ENCODE peak calls at places on chromosomes 12 and 14, in four cellular contexts. One of them, this sample, is unnamed.

GRCh38 chr14:99505089-99505488 is 23.9 kb downstream of the CCNK start:
- DNase-seq in stimulated activated CD4-positive, alpha-beta T cell treated with anti-CD3 and anti-CD28 coated beads, Interleukin-4, amount 100 ng/mL, for 4 hours: no peak
- DNase-seq in activated CD8-positive, alpha-beta memory T cell treated with anti-CD3 and anti-CD28 coated beads for 24 hours: no peak
- DNase-seq in left cardiac atrium: no peak
- DNase-seq in this sample: no peak

GRCh38 chr14:79378020-79378419 is 833.3 kb downstream of the DIO2 start:
- DNase-seq in stimulated activated CD4-positive, alpha-beta T cell treated with anti-CD3 and anti-CD28 coated beads, Interleukin-4, amount 100 ng/mL, for 4 hours: no peak
- DNase-seq in activated CD8-positive, alpha-beta memory T cell treated with anti-CD3 and anti-CD28 coated beads for 24 hours: no peak
- DNase-seq in left cardiac atrium: no peak
- DNase-seq in this sample: no peak

GRCh38 chr14:33914676-33915516 is 36.0 kb downstream of the EGLN3 start:
- DNase-seq in stimulated activated CD4-positive, alpha-beta T cell treated with anti-CD3 and anti-CD28 coated beads, Interleukin-4, amount 100 ng/mL, for 4 hours: no peak
- DNase-seq in activated CD8-positive, alpha-beta memory T cell treated with anti-CD3 and anti-CD28 coated beads for 24 hours: no peak
- DNase-seq in left cardiac atrium: no peak
- DNase-seq in this sample: no peak

GRCh38 chr12:1108276-1108675 is 117.3 kb downstream of the ERC1 start:
- DNase-seq in stimulated activated CD4-positive, alpha-beta T cell treated with anti-CD3 and anti-CD28 coated beads, Interleukin-4, amount 100 ng/mL, for 4 hours: no peak
- DNase-seq in activated CD8-positive, alpha-beta memory T cell treated with anti-CD3 and anti-CD28 coated beads for 24 hours: no peak
- DNase-seq in left cardiac atrium: no peak
- DNase-seq in this sample: no peak

GRCh38 chr12:49201595-49202295 is 12.9 kb upstream of the TUBA1A start:
- DNase-seq in stimulated activated CD4-positive, alpha-beta T cell treated with anti-CD3 and anti-CD28 coated beads, Interleukin-4, amount 100 ng/mL, for 4 hours: no peak
- DNase-seq in activated CD8-positive, alpha-beta memory T cell treated with anti-CD3 and anti-CD28 coated beads for 24 hours: no peak
- DNase-seq in left cardiac atrium: peak; percentile 31
- DNase-seq in this sample: no peak

GRCh38 chr12:87943666-87944065 is 85.5 kb downstream of the C12orf50 start:
- DNase-seq in stimulated activated CD4-positive, alpha-beta T cell treated with anti-CD3 and anti-CD28 coated beads, Interleukin-4, amount 100 ng/mL, for 4 hours: no peak
- DNase-seq in activated CD8-positive, alpha-beta memory T cell treated with anti-CD3 and anti-CD28 coated beads for 24 hours: no peak
- DNase-seq in left cardiac atrium: no peak
- DNase-seq in this sample: no peak

GRCh38 chr12:52806169-52806811 is 7.6 kb downstream of the KRT4 start:
- DNase-seq in stimulated activated CD4-positive, alpha-beta T cell treated with anti-CD3 and anti-CD28 coated beads, Interleukin-4, amount 100 ng/mL, for 4 hours: no peak
- DNase-seq in activated CD8-positive, alpha-beta memory T cell treated with anti-CD3 and anti-CD28 coated beads for 24 hours: no peak
- DNase-seq in left cardiac atrium: no peak
- DNase-seq in this sample: no peak

GRCh38 chr14:25050494-25051170 is 685 bp upstream of the STXBP6 start:
- DNase-seq in stimulated activated CD4-positive, alpha-beta T cell treated with anti-CD3 and anti-CD28 coated beads, Interleukin-4, amount 100 ng/mL, for 4 hours: no peak
- DNase-seq in activated CD8-positive, alpha-beta memory T cell treated with anti-CD3 and anti-CD28 coated beads for 24 hours: no peak
- DNase-seq in left cardiac atrium: no peak
- DNase-seq in this sample: no peak

GRCh38 chr12:51593539-51593938 is 2.5 kb downstream of the SCN8A start:
- DNase-seq in stimulated activated CD4-positive, alpha-beta T cell treated with anti-CD3 and anti-CD28 coated beads, Interleukin-4, amount 100 ng/mL, for 4 hours: no peak
- DNase-seq in activated CD8-positive, alpha-beta memory T cell treated with anti-CD3 and anti-CD28 coated beads for 24 hours: no peak
- DNase-seq in left cardiac atrium: peak; percentile 26
- DNase-seq in this sample: no peak

GRCh38 chr14:95265106-95266094 is 54.3 kb downstream of the CLMN start:
- DNase-seq in stimulated activated CD4-positive, alpha-beta T cell treated with anti-CD3 and anti-CD28 coated beads, Interleukin-4, amount 100 ng/mL, for 4 hours: peak; percentile 43
- DNase-seq in activated CD8-positive, alpha-beta memory T cell treated with anti-CD3 and anti-CD28 coated beads for 24 hours: peak; percentile 55
- DNase-seq in left cardiac atrium: peak; percentile 26
- DNase-seq in this sample: no peak

GRCh38 chr12:106108187-106108816 is 30.5 kb downstream of the NUAK1 start:
- DNase-seq in stimulated activated CD4-positive, alpha-beta T cell treated with anti-CD3 and anti-CD28 coated beads, Interleukin-4, amount 100 ng/mL, for 4 hours: no peak
- DNase-seq in activated CD8-positive, alpha-beta memory T cell treated with anti-CD3 and anti-CD28 coated beads for 24 hours: no peak
- DNase-seq in left cardiac atrium: peak; percentile 45
- DNase-seq in this sample: no peak

GRCh38 chr12:47562201-47562600 is 143.6 kb downstream of the RPAP3 start:
- DNase-seq in stimulated activated CD4-positive, alpha-beta T cell treated with anti-CD3 and anti-CD28 coated beads, Interleukin-4, amount 100 ng/mL, for 4 hours: no peak
- DNase-seq in activated CD8-positive, alpha-beta memory T cell treated with anti-CD3 and anti-CD28 coated beads for 24 hours: no peak
- DNase-seq in left cardiac atrium: no peak
- DNase-seq in this sample: no peak

GRCh38 chr12:66900616-66901015 is 221.7 kb upstream of the GRIP1 start:
- DNase-seq in stimulated activated CD4-positive, alpha-beta T cell treated with anti-CD3 and anti-CD28 coated beads, Interleukin-4, amount 100 ng/mL, for 4 hours: no peak
- DNase-seq in activated CD8-positive, alpha-beta memory T cell treated with anti-CD3 and anti-CD28 coated beads for 24 hours: no peak
- DNase-seq in left cardiac atrium: no peak
- DNase-seq in this sample: no peak

GRCh38 chr12:124675881-124676688 is 108.7 kb upstream of the NCOR2 start:
- DNase-seq in stimulated activated CD4-positive, alpha-beta T cell treated with anti-CD3 and anti-CD28 coated beads, Interleukin-4, amount 100 ng/mL, for 4 hours: no peak
- DNase-seq in activated CD8-positive, alpha-beta memory T cell treated with anti-CD3 and anti-CD28 coated beads for 24 hours: no peak
- DNase-seq in left cardiac atrium: peak; percentile 67
- DNase-seq in this sample: no peak

GRCh38 chr14:99946652-99947489 is 118.4 kb upstream of the EVL start:
- DNase-seq in stimulated activated CD4-positive, alpha-beta T cell treated with anti-CD3 and anti-CD28 coated beads, Interleukin-4, amount 100 ng/mL, for 4 hours: peak; percentile 39
- DNase-seq in activated CD8-positive, alpha-beta memory T cell treated with anti-CD3 and anti-CD28 coated beads for 24 hours: peak; percentile 83
- DNase-seq in left cardiac atrium: no peak
- DNase-seq in this sample: no peak

GRCh38 chr12:41552507-41553047 is 364.5 kb downstream of the PDZRN4 start:
- DNase-seq in stimulated activated CD4-positive, alpha-beta T cell treated with anti-CD3 and anti-CD28 coated beads, Interleukin-4, amount 100 ng/mL, for 4 hours: no peak
- DNase-seq in activated CD8-positive, alpha-beta memory T cell treated with anti-CD3 and anti-CD28 coated beads for 24 hours: no peak
- DNase-seq in left cardiac atrium: no peak
- DNase-seq in this sample: no peak

GRCh38 chr12:121628037-121628436 is 1.7 kb downstream of the ORAI1 start:
- DNase-seq in stimulated activated CD4-positive, alpha-beta T cell treated with anti-CD3 and anti-CD28 coated beads, Interleukin-4, amount 100 ng/mL, for 4 hours: no peak
- DNase-seq in activated CD8-positive, alpha-beta memory T cell treated with anti-CD3 and anti-CD28 coated beads for 24 hours: no peak
- DNase-seq in left cardiac atrium: no peak
- DNase-seq in this sample: no peak

GRCh38 chr14:71235865-71236264 is 328.6 kb downstream of the PCNX1 start:
- DNase-seq in stimulated activated CD4-positive, alpha-beta T cell treated with anti-CD3 and anti-CD28 coated beads, Interleukin-4, amount 100 ng/mL, for 4 hours: no peak
- DNase-seq in activated CD8-positive, alpha-beta memory T cell treated with anti-CD3 and anti-CD28 coated beads for 24 hours: no peak
- DNase-seq in left cardiac atrium: peak; percentile 65
- DNase-seq in this sample: no peak

GRCh38 chr14:75274899-75275569 is 3.6 kb upstream of the FOS start:
- DNase-seq in stimulated activated CD4-positive, alpha-beta T cell treated with anti-CD3 and anti-CD28 coated beads, Interleukin-4, amount 100 ng/mL, for 4 hours: peak; percentile 34
- DNase-seq in activated CD8-positive, alpha-beta memory T cell treated with anti-CD3 and anti-CD28 coated beads for 24 hours: no peak
- DNase-seq in left cardiac atrium: no peak
- DNase-seq in this sample: peak; percentile 49

GRCh38 chr12:117498880-117499279 is 137.5 kb upstream of the NOS1 start:
- DNase-seq in stimulated activated CD4-positive, alpha-beta T cell treated with anti-CD3 and anti-CD28 coated beads, Interleukin-4, amount 100 ng/mL, for 4 hours: no peak
- DNase-seq in activated CD8-positive, alpha-beta memory T cell treated with anti-CD3 and anti-CD28 coated beads for 24 hours: no peak
- DNase-seq in left cardiac atrium: no peak
- DNase-seq in this sample: no peak

GRCh38 chr14:38256358-38256840 is 506 bp upstream of the CLEC14A start:
- DNase-seq in stimulated activated CD4-positive, alpha-beta T cell treated with anti-CD3 and anti-CD28 coated beads, Interleukin-4, amount 100 ng/mL, for 4 hours: no peak
- DNase-seq in activated CD8-positive, alpha-beta memory T cell treated with anti-CD3 and anti-CD28 coated beads for 24 hours: no peak
- DNase-seq in left cardiac atrium: peak; percentile 71
- DNase-seq in this sample: no peak

This sample was measured in sciatic nerve.